ENCODE peak calls at places on chromosomes 3 and 15, in five cellular contexts. One of them, this sample, is unnamed.

GRCh38 chr3:52143616-52144015 is 10.6 kb downstream of the POC1A start:
- DNase-seq in SK-N-SH: no peak
- DNase-seq in HepG2: no peak
- DNase-seq in GM12878: no peak
- DNase-seq in K562: no peak
- DNase-seq in this sample: no peak

GRCh38 chr3:142716102-142716501 is 7.7 kb upstream of the TRPC1 start:
- DNase-seq in K562: no peak
- DNase-seq in HepG2: no peak
- DNase-seq in SK-N-SH: no peak
- DNase-seq in GM12878: no peak
- DNase-seq in this sample: no peak

GRCh38 chr3:38313685-38314084 is 31.6 kb downstream of the SLC22A14 start:
- DNase-seq in GM12878: no peak
- DNase-seq in K562: no peak
- DNase-seq in HepG2: no peak
- DNase-seq in SK-N-SH: no peak
- DNase-seq in this sample: no peak

GRCh38 chr15:90190606-90191343 is 10.4 kb upstream of the SEMA4B start:
- DNase-seq in SK-N-SH: no peak
- DNase-seq in K562: peak
- DNase-seq in HepG2: no peak
- DNase-seq in GM12878: no peak
- DNase-seq in this sample: no peak

GRCh38 chr15:77592768-77593167 is 39.9 kb downstream of the LINGO1 start:
- DNase-seq in GM12878: no peak
- DNase-seq in HepG2: no peak
- DNase-seq in SK-N-SH: no peak
- DNase-seq in K562: no peak
- DNase-seq in this sample: no peak

GRCh38 chr3:23712656-23713559 is 92.8 kb upstream of the UBE2E1 start:
- DNase-seq in K562: peak
- DNase-seq in SK-N-SH: peak
- DNase-seq in GM12878: no peak
- DNase-seq in HepG2: no peak
- DNase-seq in this sample: peak

GRCh38 chr3:143510601-143511000 is 337.7 kb downstream of the SLC9A9 start:
- DNase-seq in HepG2: no peak
- DNase-seq in GM12878: no peak
- DNase-seq in SK-N-SH: no peak
- DNase-seq in K562: no peak
- DNase-seq in this sample: no peak

GRCh38 chr3:143657391-143657790 is 190.9 kb downstream of the SLC9A9 start:
- DNase-seq in SK-N-SH: no peak
- DNase-seq in GM12878: no peak
- DNase-seq in K562: no peak
- DNase-seq in HepG2: no peak
- DNase-seq in this sample: no peak

GRCh38 chr3:142580061-142580423 is 1.5 kb upstream of the ATR start:
- DNase-seq in SK-N-SH: no peak
- DNase-seq in GM12878: no peak
- DNase-seq in HepG2: no peak
- DNase-seq in K562: no peak
- DNase-seq in this sample: no peak

GRCh38 chr3:194280777-194281176 is 70.4 kb downstream of the CPN2 start:
- DNase-seq in K562: no peak
- DNase-seq in GM12878: no peak
- DNase-seq in SK-N-SH: no peak
- DNase-seq in HepG2: no peak
- DNase-seq in this sample: no peak

GRCh38 chr3:23796518-23796917 is 9.2 kb upstream of the UBE2E1 start:
- DNase-seq in HepG2: no peak
- DNase-seq in K562: no peak
- DNase-seq in GM12878: no peak
- DNase-seq in SK-N-SH: no peak
- DNase-seq in this sample: peak

GRCh38 chr3:185822221-185822956 is 2.5 kb downstream of the IGF2BP2 start:
- DNase-seq in GM12878: no peak
- DNase-seq in K562: peak
- DNase-seq in HepG2: peak
- DNase-seq in SK-N-SH: no peak
- DNase-seq in this sample: no peak

GRCh38 chr15:51262468-51262867 is 75.9 kb downstream of the CYP19A1 start:
- DNase-seq in GM12878: no peak
- DNase-seq in SK-N-SH: no peak
- DNase-seq in K562: no peak
- DNase-seq in HepG2: no peak
- DNase-seq in this sample: no peak

GRCh38 chr15:52567886-52568568 is 803 bp downstream of the ARPP19 start:
- DNase-seq in SK-N-SH: peak
- DNase-seq in HepG2: peak
- DNase-seq in GM12878: no peak
- DNase-seq in K562: peak
- DNase-seq in this sample: no peak

GRCh38 chr3:182028081-182028480 is 316.4 kb downstream of the SOX2 start:
- DNase-seq in SK-N-SH: no peak
- DNase-seq in GM12878: no peak
- DNase-seq in HepG2: no peak
- DNase-seq in K562: no peak
- DNase-seq in this sample: no peak

GRCh38 chr3:144028798-144029411 is 57.3 kb downstream of the DIPK2A start:
- DNase-seq in GM12878: peak
- DNase-seq in HepG2: no peak
- DNase-seq in SK-N-SH: no peak
- DNase-seq in K562: no peak
- DNase-seq in this sample: no peak

GRCh38 chr3:66412176-66412887 is 88.5 kb downstream of the LRIG1 start:
- DNase-seq in GM12878: no peak
- DNase-seq in SK-N-SH: no peak
- DNase-seq in HepG2: no peak
- DNase-seq in K562: no peak
- DNase-seq in this sample: no peak

GRCh38 chr3:167691366-167691765 is 37.6 kb upstream of the WDR49 start:
- DNase-seq in HepG2: no peak
- DNase-seq in K562: no peak
- DNase-seq in SK-N-SH: no peak
- DNase-seq in GM12878: peak
- DNase-seq in this sample: no peak

GRCh38 chr3:15428539-15428938 is 1.1 kb downstream of the EAF1 start:
- DNase-seq in SK-N-SH: no peak
- DNase-seq in GM12878: no peak
- DNase-seq in HepG2: no peak
- DNase-seq in K562: peak
- DNase-seq in this sample: no peak

GRCh38 chr3:120855665-120856437 is 52.2 kb upstream of the STXBP5L start:
- DNase-seq in K562: no peak
- DNase-seq in GM12878: no peak
- DNase-seq in HepG2: no peak
- DNase-seq in SK-N-SH: no peak
- DNase-seq in this sample: no peak

GRCh38 chr3:42491876-42492507 is 10.5 kb upstream of the VIPR1 start:
- DNase-seq in HepG2: no peak
- DNase-seq in GM12878: no peak
- DNase-seq in SK-N-SH: no peak
- DNase-seq in K562: no peak
- DNase-seq in this sample: no peak

GRCh38 chr3:151568095-151568685 is 107.3 kb upstream of the IGSF10 start:
- DNase-seq in K562: no peak
- DNase-seq in SK-N-SH: peak
- DNase-seq in GM12878: no peak
- DNase-seq in HepG2: no peak
- DNase-seq in this sample: no peak

GRCh38 chr15:37104413-37105392 is 4.4 kb upstream of the MEIS2 start:
- DNase-seq in GM12878: no peak
- DNase-seq in K562: peak
- DNase-seq in SK-N-SH: peak
- DNase-seq in HepG2: no peak
- DNase-seq in this sample: no peak

GRCh38 chr15:48590704-48591103 is 54.8 kb downstream of the FBN1 start:
- DNase-seq in HepG2: no peak
- DNase-seq in GM12878: no peak
- DNase-seq in K562: peak
- DNase-seq in SK-N-SH: no peak
- DNase-seq in this sample: no peak

GRCh38 chr3:107999215-107999775 is 91.5 kb downstream of the CD47 start:
- DNase-seq in SK-N-SH: no peak
- DNase-seq in K562: no peak
- DNase-seq in HepG2: no peak
- DNase-seq in GM12878: no peak
- DNase-seq in this sample: peak

GRCh38 chr3:110598847-110599490 is 472.6 kb upstream of the NECTIN3 start:
- DNase-seq in GM12878: no peak
- DNase-seq in HepG2: no peak
- DNase-seq in K562: no peak
- DNase-seq in SK-N-SH: no peak
- DNase-seq in this sample: no peak

GRCh38 chr15:27674826-27675225 is 424.3 kb downstream of the OCA2 start:
- DNase-seq in GM12878: no peak
- DNase-seq in SK-N-SH: no peak
- DNase-seq in K562: no peak
- DNase-seq in HepG2: no peak
- DNase-seq in this sample: no peak

DNA sequence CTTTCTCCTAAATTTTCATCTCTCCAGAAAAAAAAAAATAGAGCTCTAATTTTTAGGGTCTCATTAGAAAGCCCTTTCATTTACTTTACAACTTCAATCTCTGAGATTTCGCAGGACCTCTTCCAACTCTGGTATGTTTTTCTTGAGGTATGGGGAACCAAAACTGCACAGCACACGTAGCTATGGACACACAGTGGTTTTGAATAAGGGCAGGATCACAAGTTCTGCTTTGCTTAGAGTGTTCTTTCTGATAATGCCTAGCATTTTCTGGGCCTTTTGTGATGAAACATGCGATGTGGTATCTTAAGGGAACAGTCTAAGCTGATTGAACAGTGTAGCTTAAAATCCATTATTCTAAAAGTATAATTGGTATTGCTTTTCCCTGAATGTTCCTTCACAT is 25.3 kb downstream of the ZNF592 start:
- DNase-seq in HepG2: no peak
- DNase-seq in K562: no peak
- DNase-seq in SK-N-SH: no peak
- DNase-seq in GM12878: no peak
- DNase-seq in this sample: no peak
- H3K4me2 ChIP-seq in HepG2: no peak
- H3K4me2 ChIP-seq in K562: no peak
- H3K4me2 ChIP-seq in SK-N-SH: no peak
- H3K4me2 ChIP-seq in GM12878: no peak
- H3K4me2 ChIP-seq in this sample: no peak

GRCh38 chr3:13110678-13111116 is 37.5 kb upstream of the IQSEC1 start:
- DNase-seq in SK-N-SH: no peak
- DNase-seq in K562: no peak
- DNase-seq in HepG2: no peak
- DNase-seq in GM12878: peak
- DNase-seq in this sample: no peak
- TF ChIP-seq CHD2 in SK-N-SH: no peak
- TF ChIP-seq CHD2 in K562: no peak
- TF ChIP-seq CHD2 in HepG2: no peak
- TF ChIP-seq CHD2 in GM12878: peak
- TF ChIP-seq CHD2 in this sample: no peak

GRCh38 chr3:197297476-197298340 is 704 bp downstream of the DLG1 start:
- DNase-seq in SK-N-SH: peak
- DNase-seq in GM12878: no peak
- DNase-seq in K562: peak
- DNase-seq in HepG2: peak
- DNase-seq in this sample: peak
- TF ChIP-seq GABPA in SK-N-SH: peak
- TF ChIP-seq GABPA in GM12878: no peak
- TF ChIP-seq GABPA in K562: peak
- TF ChIP-seq GABPA in HepG2: no peak
- TF ChIP-seq GABPA in this sample: no peak

DNA sequence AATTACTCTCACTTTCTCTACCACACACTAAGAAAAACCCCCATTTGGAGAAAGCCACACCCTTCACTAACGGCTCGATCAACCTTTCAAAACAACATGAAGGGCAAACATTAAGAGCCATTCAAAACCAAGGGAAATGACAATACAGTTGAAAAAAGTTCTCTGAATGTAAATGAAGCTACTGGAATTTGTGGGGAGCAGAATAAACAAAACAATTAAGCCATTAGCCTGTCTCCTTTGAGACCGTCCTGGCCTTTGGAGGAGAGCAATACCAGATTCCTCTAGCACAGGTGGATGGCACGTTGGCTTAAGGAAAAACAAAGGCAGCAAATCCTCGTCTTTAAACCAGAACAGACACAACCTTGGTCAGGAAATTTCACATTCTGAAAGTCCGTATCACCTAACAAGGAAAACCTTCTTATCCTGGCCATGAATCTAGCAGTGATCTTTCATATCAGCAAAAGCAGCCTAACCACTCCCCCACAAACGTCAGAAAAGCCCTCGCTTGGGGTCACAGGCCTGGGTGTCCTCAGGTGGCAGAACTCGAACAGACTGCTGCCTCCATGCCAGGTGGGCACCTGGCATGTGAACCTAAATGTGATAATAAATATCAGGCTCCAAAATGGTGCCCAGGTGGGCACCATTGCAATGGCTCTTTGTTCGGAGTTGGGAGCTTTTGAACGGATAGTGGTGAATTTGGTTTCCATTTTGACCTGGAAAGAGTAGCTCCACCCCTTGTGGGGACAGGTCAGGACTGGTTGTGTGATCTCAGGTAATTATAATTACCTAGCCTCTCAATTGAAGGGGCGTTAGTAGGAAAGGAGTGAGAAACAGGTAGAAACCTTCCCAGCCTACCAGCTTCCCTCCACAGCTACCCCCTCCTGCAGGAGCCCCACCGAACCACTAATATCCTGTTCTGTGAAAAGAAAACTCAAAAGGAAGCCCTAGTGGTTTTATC is 18.4 kb downstream of the MYO1E start:
- DNase-seq in K562: no peak
- DNase-seq in HepG2: no peak
- DNase-seq in SK-N-SH: no peak
- DNase-seq in GM12878: no peak
- DNase-seq in this sample: peak
- H3K4me2 ChIP-seq in K562: no peak
- H3K4me2 ChIP-seq in HepG2: no peak
- H3K4me2 ChIP-seq in SK-N-SH: no peak
- H3K4me2 ChIP-seq in GM12878: peak
- H3K4me2 ChIP-seq in this sample: peak

DNA sequence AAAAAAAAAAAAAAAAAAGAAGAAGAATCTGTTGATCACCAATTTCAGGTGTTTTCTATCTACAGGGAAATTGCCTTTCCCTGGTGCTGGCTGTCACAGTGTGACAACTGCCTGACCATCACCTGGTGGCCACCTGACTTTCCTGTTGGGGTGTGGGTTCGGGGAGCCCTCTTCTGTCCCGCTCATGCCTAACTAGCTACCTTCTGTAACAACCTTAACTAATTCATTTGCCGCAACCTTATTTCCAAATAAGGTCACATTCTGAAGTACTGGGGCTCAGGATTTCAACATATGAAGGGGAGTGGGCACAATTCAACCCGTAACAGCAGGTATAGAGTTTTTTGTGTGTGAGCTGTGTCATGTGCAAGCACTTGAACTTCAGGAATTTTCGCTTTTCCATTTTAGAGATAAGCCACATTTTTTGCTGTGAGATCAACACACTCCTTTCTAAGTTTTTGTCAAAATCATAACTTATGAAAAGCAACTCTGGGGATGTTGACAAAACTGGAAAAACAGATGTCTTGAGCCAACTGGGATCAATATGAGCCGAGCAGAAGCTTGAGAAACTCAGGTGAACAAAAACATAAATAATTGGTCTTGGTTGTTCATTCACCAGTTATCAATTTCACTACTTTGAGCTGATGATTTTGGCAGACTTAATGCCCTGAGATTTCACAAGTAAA is 242.0 kb upstream of the RGMA start:
- DNase-seq in GM12878: no peak
- DNase-seq in SK-N-SH: no peak
- DNase-seq in K562: no peak
- DNase-seq in HepG2: no peak
- DNase-seq in this sample: no peak
- TF ChIP-seq CHD2 in GM12878: no peak
- TF ChIP-seq CHD2 in SK-N-SH: no peak
- TF ChIP-seq CHD2 in K562: no peak
- TF ChIP-seq CHD2 in HepG2: no peak
- TF ChIP-seq CHD2 in this sample: no peak

This sample was measured in H1.